ENCODE peak calls at places on chromosome 22, in five cellular contexts. V is WTC11; J is psoas muscle; C is GF-D8; L is activated naive CD4-positive, alpha-beta T cell treated with anti-CD3 and anti-CD28 coated beads, Interleukin-2, amount 10 ng/mL, durations not matched to agents 7 days and 5 days. X is an unnamed sample.
A peak's percentile ranks its signal among the peaks of the same experiment; 100 is the strongest.

GRCh38 chr22:38202437-38203089 is 769 bp downstream of the MAFF start:
- DNase-seq in V (peak; percentile 50), J (peak; percentile 96), C (no peak), L (peak; percentile 75), X (peak; percentile 72)

GRCh38 chr22:19042285-19043110 is 79.7 kb downstream of the DGCR2 start:
- DNase-seq in C (no peak), V (no peak), J (peak; percentile 55), L (no peak), X (no peak)

GRCh38 chr22:22465094-22465602 is 43.4 kb downstream of the ZNF280B start:
- DNase-seq in V (no peak), J (no peak), L (no peak), C (no peak), X (no peak)

GRCh38 chr22:26587991-26588613 is 1.8 kb downstream of the TPST2 start:
- DNase-seq in C (peak; percentile 75), J (no peak), L (no peak), V (no peak), X (no peak)

GRCh38 chr22:46563381-46564083 is 26.1 kb upstream of the CELSR1 start:
- DNase-seq in J (peak; percentile 88), V (peak; percentile 82), C (peak; percentile 44), L (peak; percentile 86), X (peak; percentile 83)

GRCh38 chr22:50105529-50106100 is 15.8 kb downstream of the MOV10L1 start:
- DNase-seq in J (no peak), V (no peak), L (peak; percentile 56), C (peak; percentile 55), X (peak; percentile 69)

GRCh38 chr22:46646531-46647211 is 26.5 kb downstream of the GRAMD4 start:
- DNase-seq in V (no peak), L (no peak), C (no peak), J (no peak), X (no peak)

GRCh38 chr22:42430486-42431125 is 1.6 kb downstream of the NFAM1 start:
- DNase-seq in L (no peak), V (no peak), C (no peak), J (no peak), X (no peak)